ENCODE peak calls at places on chromosome 14, in five cellular contexts. One of them, this sample, is unnamed.

GRCh38 chr14:81435578-81436295 is 35.6 kb upstream of the STON2 start:
- DNase-seq in tibial artery: peak; percentile 69
- DNase-seq in body of pancreas: peak; percentile 65
- DNase-seq in neuronal stem cell: peak; percentile 70
- DNase-seq in adipocyte: peak; percentile 46
- DNase-seq in this sample: peak; percentile 12

GRCh38 chr14:77140937-77141591 is 527 bp downstream of the ZDHHC22 start:
- DNase-seq in neuronal stem cell: peak; percentile 82
- DNase-seq in tibial artery: no peak
- DNase-seq in body of pancreas: no peak
- DNase-seq in adipocyte: peak; percentile 63
- DNase-seq in this sample: no peak

GRCh38 chr14:22824711-22825359 is 4.9 kb upstream of the MRPL52 start:
- DNase-seq in body of pancreas: no peak
- DNase-seq in neuronal stem cell: no peak
- DNase-seq in tibial artery: no peak
- DNase-seq in adipocyte: peak; percentile 71
- DNase-seq in this sample: no peak

GRCh38 chr14:74512431-74512830 is 18.9 kb downstream of the ISCA2 start:
- DNase-seq in adipocyte: no peak
- DNase-seq in neuronal stem cell: no peak
- DNase-seq in body of pancreas: no peak
- DNase-seq in tibial artery: peak; percentile 57
- DNase-seq in this sample: no peak

GRCh38 chr14:95871531-95871930 is 5.1 kb upstream of the TUNAR start:
- DNase-seq in tibial artery: no peak
- DNase-seq in body of pancreas: no peak
- DNase-seq in adipocyte: no peak
- DNase-seq in neuronal stem cell: no peak
- DNase-seq in this sample: no peak

GRCh38 chr14:97408937-97409860 is 612.0 kb downstream of the VRK1 start:
- DNase-seq in tibial artery: no peak
- DNase-seq in neuronal stem cell: no peak
- DNase-seq in body of pancreas: no peak
- DNase-seq in adipocyte: no peak
- DNase-seq in this sample: peak; percentile 16

GRCh38 chr14:106021832-106022231 is 495.4 kb downstream of the TMEM121 start:
- DNase-seq in adipocyte: no peak
- DNase-seq in body of pancreas: no peak
- DNase-seq in tibial artery: no peak
- DNase-seq in neuronal stem cell: no peak
- DNase-seq in this sample: no peak

GRCh38 chr14:49727171-49727570 is 34.3 kb downstream of the KLHDC1 start:
- DNase-seq in tibial artery: no peak
- DNase-seq in neuronal stem cell: no peak
- DNase-seq in adipocyte: no peak
- DNase-seq in body of pancreas: no peak
- DNase-seq in this sample: no peak

GRCh38 chr14:105507247-105507646 is 16.2 kb downstream of the TEDC1 start:
- DNase-seq in body of pancreas: no peak
- DNase-seq in adipocyte: no peak
- DNase-seq in neuronal stem cell: no peak
- DNase-seq in tibial artery: peak; percentile 57
- DNase-seq in this sample: no peak

GRCh38 chr14:104585966-104586702 is 6.6 kb downstream of the C14orf180 start:
- DNase-seq in neuronal stem cell: no peak
- DNase-seq in adipocyte: no peak
- DNase-seq in body of pancreas: no peak
- DNase-seq in tibial artery: no peak
- DNase-seq in this sample: no peak

GRCh38 chr14:70130498-70130897 is 58.3 kb downstream of the SLC8A3 start:
- DNase-seq in tibial artery: no peak
- DNase-seq in neuronal stem cell: no peak
- DNase-seq in body of pancreas: no peak
- DNase-seq in adipocyte: no peak
- DNase-seq in this sample: no peak

GRCh38 chr14:59585891-59586554 is 9.4 kb upstream of the CCDC175 start:
- DNase-seq in adipocyte: peak; percentile 75
- DNase-seq in body of pancreas: no peak
- DNase-seq in tibial artery: no peak
- DNase-seq in neuronal stem cell: no peak
- DNase-seq in this sample: no peak

GRCh38 chr14:106501898-106502297 is 975.5 kb downstream of the TMEM121 start:
- DNase-seq in tibial artery: no peak
- DNase-seq in neuronal stem cell: no peak
- DNase-seq in body of pancreas: no peak
- DNase-seq in adipocyte: no peak
- DNase-seq in this sample: no peak

DNA sequence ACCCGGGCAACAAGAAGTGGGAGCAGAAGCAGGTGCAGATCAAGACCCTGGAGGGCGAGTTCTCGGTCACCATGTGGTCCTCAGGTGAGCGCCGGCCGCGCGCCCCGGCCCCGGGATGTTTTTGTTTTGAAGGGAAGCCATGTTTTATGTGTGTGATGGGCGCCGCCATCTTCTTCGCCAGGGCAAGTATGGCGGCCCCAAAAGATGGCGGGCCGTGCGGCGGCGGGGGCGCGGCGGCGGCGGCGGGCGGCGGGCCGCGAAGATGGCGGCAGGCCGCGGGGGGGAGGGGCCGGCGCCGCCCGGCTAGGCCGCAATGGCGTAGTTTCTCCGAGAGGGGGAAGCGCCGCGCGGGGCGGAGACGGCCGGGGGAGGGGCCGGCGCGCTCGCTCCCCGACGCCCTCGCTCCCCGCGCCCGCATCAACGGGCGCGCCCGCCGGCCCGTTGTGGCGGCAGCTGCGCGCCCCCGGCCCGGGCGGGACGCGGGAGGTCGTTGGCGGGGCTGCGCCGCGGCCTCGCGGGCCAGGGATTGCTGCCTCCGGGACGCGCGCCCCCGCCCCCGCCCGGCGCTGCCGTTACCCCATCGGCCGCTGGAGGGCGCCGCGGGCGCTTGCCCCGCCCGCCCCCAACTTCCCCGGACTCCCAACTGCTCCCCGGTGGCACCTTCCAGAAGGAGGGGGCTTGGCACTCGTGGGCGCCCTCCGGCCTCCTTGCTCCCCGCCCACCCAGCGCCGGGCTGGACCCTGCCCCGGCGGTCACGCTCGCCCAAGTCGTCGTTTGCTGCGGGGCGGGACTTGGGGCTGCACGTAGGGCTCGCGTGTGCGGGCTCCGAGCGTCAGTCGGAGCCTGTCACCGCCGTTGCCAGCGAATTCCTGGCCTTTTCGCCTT is 1.1 kb downstream of the YY1 start:
- DNase-seq in adipocyte: peak; percentile 94
- DNase-seq in tibial artery: peak; percentile 95
- DNase-seq in body of pancreas: peak; percentile 89
- DNase-seq in neuronal stem cell: peak; percentile 84
- DNase-seq in this sample: peak; percentile 86
- H3K4me1 ChIP-seq in adipocyte: peaks cover 35% of the 10 kb centered on the region
- H3K4me1 ChIP-seq in tibial artery: peaks cover 69% of the 10 kb centered on the region
- H3K4me1 ChIP-seq in body of pancreas: peaks cover 52% of the 10 kb centered on the region
- H3K4me1 ChIP-seq in neuronal stem cell: no peaks in the 10 kb centered on the region
- H3K4me1 ChIP-seq in this sample: peaks cover 66% of the 10 kb centered on the region

GRCh38 chr14:94768141-94768520 is 1.8 kb downstream of the GSC start:
- DNase-seq in adipocyte: no peak
- DNase-seq in neuronal stem cell: no peak
- DNase-seq in body of pancreas: no peak
- DNase-seq in tibial artery: no peak
- DNase-seq in this sample: no peak
- H3K27me3 ChIP-seq in adipocyte: no peaks in the 10 kb centered on the region
- H3K27me3 ChIP-seq in neuronal stem cell: peaks cover 26% of the 10 kb centered on the region
- H3K27me3 ChIP-seq in body of pancreas: no peaks in the 10 kb centered on the region
- H3K27me3 ChIP-seq in tibial artery: peaks cover 81% of the 10 kb centered on the region
- H3K27me3 ChIP-seq in this sample: peaks cover 31% of the 10 kb centered on the region

GRCh38 chr14:52064174-52064573 is 4.7 kb downstream of the NID2 start:
- DNase-seq in body of pancreas: no peak
- DNase-seq in tibial artery: no peak
- DNase-seq in neuronal stem cell: no peak
- DNase-seq in adipocyte: no peak
- DNase-seq in this sample: no peak
- H3K4me1 ChIP-seq in body of pancreas: peaks cover 34% of the 10 kb centered on the region
- H3K4me1 ChIP-seq in tibial artery: peaks cover 45% of the 10 kb centered on the region
- H3K4me1 ChIP-seq in neuronal stem cell: peaks cover 5% of the 10 kb centered on the region
- H3K4me1 ChIP-seq in adipocyte: peaks cover 65% of the 10 kb centered on the region
- H3K4me1 ChIP-seq in this sample: peaks cover 17% of the 10 kb centered on the region

GRCh38 chr14:53567236-53567785 is 389.3 kb downstream of the BMP4 start:
- DNase-seq in neuronal stem cell: no peak
- DNase-seq in tibial artery: no peak
- DNase-seq in adipocyte: no peak
- DNase-seq in body of pancreas: no peak
- DNase-seq in this sample: no peak

GRCh38 chr14:53570411-53571387 is 385.9 kb downstream of the BMP4 start:
- DNase-seq in tibial artery: no peak
- DNase-seq in body of pancreas: no peak
- DNase-seq in neuronal stem cell: no peak
- DNase-seq in adipocyte: no peak
- DNase-seq in this sample: no peak

GRCh38 chr14:53569471-53569870 is 387.2 kb downstream of the BMP4 start:
- DNase-seq in body of pancreas: no peak
- DNase-seq in tibial artery: no peak
- DNase-seq in neuronal stem cell: no peak
- DNase-seq in adipocyte: no peak
- DNase-seq in this sample: no peak

GRCh38 chr14:53564870-53565269 is 391.8 kb downstream of the BMP4 start:
- DNase-seq in tibial artery: no peak
- DNase-seq in body of pancreas: no peak
- DNase-seq in neuronal stem cell: no peak
- DNase-seq in adipocyte: no peak
- DNase-seq in this sample: no peak
- H3K27me3 ChIP-seq in tibial artery: no peaks in the 10 kb centered on the region
- H3K27me3 ChIP-seq in body of pancreas: no peaks in the 10 kb centered on the region
- H3K27me3 ChIP-seq in neuronal stem cell: no peaks in the 10 kb centered on the region
- H3K27me3 ChIP-seq in adipocyte: no peaks in the 10 kb centered on the region
- H3K27me3 ChIP-seq in this sample: no peaks in the 10 kb centered on the region

GRCh38 chr14:92549096-92549852 is 35.7 kb downstream of the RIN3 start:
- DNase-seq in adipocyte: no peak
- DNase-seq in neuronal stem cell: no peak
- DNase-seq in body of pancreas: peak; percentile 20
- DNase-seq in tibial artery: peak; percentile 73
- DNase-seq in this sample: no peak

GRCh38 chr14:92551066-92551841 is 37.7 kb downstream of the RIN3 start:
- DNase-seq in body of pancreas: no peak
- DNase-seq in adipocyte: no peak
- DNase-seq in tibial artery: no peak
- DNase-seq in neuronal stem cell: no peak
- DNase-seq in this sample: peak; percentile 35

GRCh38 chr14:92549853-92550244 is 36.3 kb downstream of the RIN3 start:
- DNase-seq in adipocyte: no peak
- DNase-seq in body of pancreas: peak; percentile 17
- DNase-seq in neuronal stem cell: no peak
- DNase-seq in tibial artery: peak; percentile 85
- DNase-seq in this sample: no peak

GRCh38 chr14:92553456-92553855 is 39.9 kb downstream of the RIN3 start:
- DNase-seq in neuronal stem cell: no peak
- DNase-seq in body of pancreas: no peak
- DNase-seq in tibial artery: no peak
- DNase-seq in adipocyte: peak; percentile 69
- DNase-seq in this sample: no peak

DNA sequence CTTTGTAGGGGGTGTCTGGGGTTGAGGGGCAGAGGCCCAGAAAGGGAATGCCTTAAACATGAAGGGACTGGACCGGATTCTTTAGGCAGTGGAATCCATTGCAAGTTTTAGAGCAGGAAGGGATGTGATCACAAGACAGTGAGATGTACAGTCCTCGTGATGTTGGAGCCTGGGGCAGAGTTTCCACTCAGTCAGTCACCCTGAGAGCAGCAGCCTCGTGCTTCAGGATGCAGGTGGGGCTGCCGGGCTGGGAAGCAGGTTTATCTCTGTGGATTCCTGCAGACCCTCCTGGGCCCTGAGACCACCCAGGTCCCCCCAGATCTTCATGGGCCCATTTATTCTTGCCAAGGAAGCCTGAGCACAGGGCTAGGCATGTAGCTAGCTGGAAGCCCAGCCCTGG is 38.5 kb downstream of the RIN3 start:
- DNase-seq in adipocyte: no peak
- DNase-seq in body of pancreas: no peak
- DNase-seq in tibial artery: no peak
- DNase-seq in neuronal stem cell: no peak
- DNase-seq in this sample: no peak
- H3K4me1 ChIP-seq in adipocyte: peaks cover 25% of the 10 kb centered on the region
- H3K4me1 ChIP-seq in body of pancreas: peaks cover 8% of the 10 kb centered on the region
- H3K4me1 ChIP-seq in tibial artery: peaks cover 34% of the 10 kb centered on the region
- H3K4me1 ChIP-seq in neuronal stem cell: peaks cover 1% of the 10 kb centered on the region
- H3K4me1 ChIP-seq in this sample: peaks cover 23% of the 10 kb centered on the region

DNA sequence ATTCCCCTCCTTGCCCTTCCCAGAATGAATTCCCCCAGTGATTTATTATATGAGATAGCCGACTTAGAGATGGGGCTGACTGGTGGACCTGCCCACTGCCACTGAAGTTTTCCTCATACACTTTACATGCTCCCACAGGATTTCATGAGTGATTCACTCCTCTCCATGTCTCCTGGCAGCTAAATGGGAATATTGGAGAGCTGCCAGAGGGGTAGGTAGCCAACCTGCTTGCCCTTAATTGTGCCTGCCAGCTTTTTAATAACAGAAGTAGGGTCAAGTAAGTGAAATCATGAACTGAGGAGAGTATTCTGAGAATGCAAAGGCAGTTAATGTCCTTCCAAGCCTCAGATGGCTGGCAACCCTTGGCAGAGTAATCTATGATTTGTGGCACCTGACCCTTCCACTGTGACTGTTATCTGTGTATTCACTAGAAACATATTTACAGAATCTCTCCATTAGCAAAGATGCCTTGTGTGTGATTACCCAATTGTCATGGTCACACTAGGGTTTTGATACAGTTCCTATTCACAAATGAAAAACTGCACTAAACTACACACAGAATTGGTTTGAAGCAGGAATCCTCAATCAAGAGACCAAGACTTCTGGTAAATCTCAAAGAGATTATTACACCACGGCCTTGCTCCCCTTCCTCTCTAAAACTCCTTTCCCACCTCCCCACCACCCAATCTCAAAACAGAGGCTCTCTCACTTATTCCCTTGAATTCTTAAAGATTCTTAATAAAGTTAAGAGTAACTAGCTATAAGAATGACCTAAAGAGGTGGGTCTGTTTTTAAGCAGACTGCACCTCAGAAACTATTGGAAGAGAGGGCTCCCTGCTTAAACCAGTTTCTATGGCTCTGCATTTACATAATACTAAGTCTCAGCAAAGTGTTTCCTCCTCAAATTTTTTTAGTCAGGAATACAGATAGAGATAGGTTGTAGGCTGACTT is 17.2 kb downstream of the NKX2-1 start:
- DNase-seq in adipocyte: no peak
- DNase-seq in body of pancreas: no peak
- DNase-seq in tibial artery: no peak
- DNase-seq in neuronal stem cell: no peak
- DNase-seq in this sample: no peak
- H3K27me3 ChIP-seq in adipocyte: peaks cover 63% of the 10 kb centered on the region
- H3K27me3 ChIP-seq in body of pancreas: peaks cover 3% of the 10 kb centered on the region
- H3K27me3 ChIP-seq in tibial artery: peaks cover 77% of the 10 kb centered on the region
- H3K27me3 ChIP-seq in neuronal stem cell: peaks cover 21% of the 10 kb centered on the region
- H3K27me3 ChIP-seq in this sample: peaks cover 41% of the 10 kb centered on the region

GRCh38 chr14:61563880-61564622 is 131.3 kb upstream of the HIF1A start:
- DNase-seq in adipocyte: no peak
- DNase-seq in body of pancreas: no peak
- DNase-seq in tibial artery: no peak
- DNase-seq in neuronal stem cell: no peak
- DNase-seq in this sample: no peak
- H3K4me1 ChIP-seq in adipocyte: peaks cover 89% of the 10 kb centered on the region
- H3K4me1 ChIP-seq in body of pancreas: peaks cover 76% of the 10 kb centered on the region
- H3K4me1 ChIP-seq in tibial artery: peaks cover 58% of the 10 kb centered on the region
- H3K4me1 ChIP-seq in neuronal stem cell: peaks cover 27% of the 10 kb centered on the region
- H3K4me1 ChIP-seq in this sample: peaks cover 9% of the 10 kb centered on the region

GRCh38 chr14:90500665-90501370 is 104.0 kb downstream of the CALM1 start:
- DNase-seq in adipocyte: no peak
- DNase-seq in neuronal stem cell: no peak
- DNase-seq in tibial artery: peak; percentile 54
- DNase-seq in body of pancreas: no peak
- DNase-seq in this sample: no peak
- H3K27me3 ChIP-seq in adipocyte: peaks cover 36% of the 10 kb centered on the region
- H3K27me3 ChIP-seq in neuronal stem cell: no peaks in the 10 kb centered on the region
- H3K27me3 ChIP-seq in tibial artery: no peaks in the 10 kb centered on the region
- H3K27me3 ChIP-seq in body of pancreas: no peaks in the 10 kb centered on the region
- H3K27me3 ChIP-seq in this sample: no peaks in the 10 kb centered on the region

This sample was measured in CD4-positive, CD25-positive, alpha-beta regulatory T cell.